ENCODE peak calls at places on chromosome 14, in five cellular contexts. M is pancreas; C is lung; Q is upper lobe of right lung; P is naive thymus-derived CD4-positive, alpha-beta T cell. N is an unnamed sample. For H3K4me1 and H3K36me3, the result is how much of the 10 kb centered on the place peaks cover.

GRCh38 chr14:61347771-61348443 is 26.5 kb downstream of the PRKCH start:
- ATAC-seq in M (no peak), C (no peak), Q (peak), P (peak), N (no peak)

GRCh38 chr14:99320621-99321235 is 48.7 kb upstream of the BCL11B start:
- ATAC-seq in M (no peak), C (no peak), Q (no peak), P (peak), N (no peak)

GRCh38 chr14:103058209-103059055 is 1.1 kb upstream of the CDC42BPB start:
- ATAC-seq in M (peak), C (no peak), Q (peak), P (no peak), N (no peak)

GRCh38 chr14:39145266-39145966 is 24.7 kb downstream of the TRAPPC6B start:
- ATAC-seq in M (no peak), C (no peak), Q (no peak), P (no peak), N (no peak)

GRCh38 chr14:81859071-81859470 is 325.4 kb upstream of the SEL1L start:
- ATAC-seq in M (no peak), C (no peak), Q (no peak), P (no peak), N (no peak)

GRCh38 chr14:88044782-88045446 is 40.0 kb downstream of the GPR65 start:
- ATAC-seq in M (peak), C (no peak), Q (peak), P (peak), N (no peak)

GRCh38 chr14:89227490-89227834 is 189.6 kb downstream of the FOXN3 start:
- ATAC-seq in M (no peak), C (no peak), Q (no peak), P (no peak), N (no peak)

GRCh38 chr14:95388699-95389098 is 69.0 kb upstream of the CLMN start:
- ATAC-seq in M (no peak), C (no peak), Q (no peak), P (no peak), N (no peak)

GRCh38 chr14:70265422-70265821 is 76.7 kb upstream of the SLC8A3 start:
- ATAC-seq in M (no peak), C (no peak), Q (no peak), P (no peak), N (no peak)

GRCh38 chr14:70171719-70172118 is 17.0 kb downstream of the SLC8A3 start:
- ATAC-seq in M (no peak), C (no peak), Q (no peak), P (no peak), N (no peak)

GRCh38 chr14:19823765-19824164 is 20.2 kb downstream of the OR4N2 start:
- ATAC-seq in M (peak), C (no peak), Q (no peak), P (no peak), N (no peak)

GRCh38 chr14:22420598-22421186 is 168.3 kb downstream of the DAD1 start:
- ATAC-seq in M (no peak), C (no peak), Q (peak), P (peak), N (no peak)

GRCh38 chr14:29601559-29602109 is 326.0 kb downstream of the PRKD1 start:
- ATAC-seq in M (no peak), C (no peak), Q (no peak), P (no peak), N (no peak)

GRCh38 chr14:56817396-56817921 is 7.2 kb upstream of the OTX2 start:
- ATAC-seq in M (no peak), C (no peak), Q (no peak), P (no peak), N (no peak)

GRCh38 chr14:94945615-94946014 is 175.7 kb upstream of the GSC start:
- ATAC-seq in M (no peak), C (no peak), Q (no peak), P (peak), N (no peak)

GRCh38 chr14:59926534-59926933 is 6.6 kb downstream of the LRRC9 start:
- ATAC-seq in M (no peak), C (no peak), Q (no peak), P (no peak), N (no peak)

GRCh38 chr14:92577321-92577742 is 63.8 kb downstream of the RIN3 start:
- ATAC-seq in M (no peak), C (no peak), Q (no peak), P (peak), N (no peak)

GRCh38 chr14:53462931-53463778 is 310.0 kb upstream of the DDHD1 start:
- ATAC-seq in M (no peak), C (peak), Q (peak), P (no peak), N (no peak)

GRCh38 chr14:102080183-102081080 is 6.4 kb downstream of the HSP90AA1 start:
- ATAC-seq in M (no peak), C (no peak), Q (no peak), P (no peak), N (no peak)

GRCh38 chr14:23370221-23370620 is 2.4 kb upstream of the IL25 start:
- ATAC-seq in M (no peak), C (no peak), Q (no peak), P (no peak), N (no peak)

GRCh38 chr14:80726211-80726610 is 215.3 kb downstream of the CEP128 start:
- ATAC-seq in M (no peak), C (no peak), Q (no peak), P (no peak), N (no peak)

GRCh38 chr14:104546021-104546491 is 33.5 kb upstream of the C14orf180 start:
- ATAC-seq in M (no peak), C (no peak), Q (peak), P (no peak), N (no peak)

GRCh38 chr14:100341301-100342031 is 18.3 kb downstream of the SLC25A47 start:
- ATAC-seq in M (peak), C (peak), Q (peak), P (peak), N (peak)

GRCh38 chr14:50520947-50521815 is 11.2 kb downstream of the MAP4K5 start:
- ATAC-seq in M (peak), C (peak), Q (peak), P (peak), N (peak)

GRCh38 chr14:50116986-50117385 is 614 bp upstream of the VCPKMT start:
- ATAC-seq in M (peak), C (no peak), Q (no peak), P (no peak), N (no peak)

GRCh38 chr14:103518416-103519042 is 4.1 kb downstream of the CKB start:
- ATAC-seq in M (peak), C (no peak), Q (peak), P (peak), N (peak)

GRCh38 chr14:40058916-40059897 is 627.0 kb upstream of the FBXO33 start:
- ATAC-seq in M (no peak), C (no peak), Q (no peak), P (no peak), N (no peak)

GRCh38 chr14:103767306-103767894 is 51.8 kb downstream of the ZFYVE21 start:
- ATAC-seq in M (no peak), C (no peak), Q (peak), P (no peak), N (no peak)

GRCh38 chr14:66380143-66380542 is 106.0 kb upstream of the CCDC196 start:
- ATAC-seq in M (peak), C (no peak), Q (no peak), P (no peak), N (no peak)

GRCh38 chr14:33484264-33484663 is 466.6 kb downstream of the EGLN3 start:
- ATAC-seq in M (peak), C (no peak), Q (no peak), P (no peak), N (no peak)

DNA sequence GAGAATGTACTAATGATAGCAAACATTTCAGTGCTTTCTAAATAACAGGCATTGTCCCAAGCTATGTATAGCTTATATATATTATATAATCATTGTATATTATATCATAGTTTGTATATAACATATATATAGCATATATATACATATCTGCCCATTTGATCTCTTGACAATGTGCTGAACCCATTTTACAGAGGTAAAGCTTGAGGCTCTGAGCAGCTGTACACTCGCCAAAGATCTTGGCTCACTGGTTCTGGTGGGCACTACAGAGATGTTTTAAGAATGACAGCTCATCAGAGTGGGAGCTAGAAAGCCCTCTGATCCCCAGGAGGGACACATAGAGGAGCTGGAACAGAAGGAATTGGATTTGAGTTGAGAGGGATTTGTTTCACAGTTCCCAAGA is 68.2 kb upstream of the ACTN1 start:
- ATAC-seq in M (no peak), C (no peak), Q (no peak), P (no peak), N (no peak)
- H3K4me1 ChIP-seq in M (under half), C (under half), Q (half or more), P (under half), N (half or more)

GRCh38 chr14:76918751-76919421 is 92.7 kb downstream of the LRRC74A start:
- ATAC-seq in M (peak), C (peak), Q (peak), P (no peak), N (peak)
- H3K4me3 ChIP-seq in M (no peak), C (no peak), Q (no peak), P (no peak), N (no peak)

GRCh38 chr14:21089271-21089670 is 9.2 kb downstream of the ZNF219 start:
- ATAC-seq in M (no peak), C (no peak), Q (no peak), P (no peak), N (no peak)

GRCh38 chr14:21086908-21087293 is 11.6 kb downstream of the ZNF219 start:
- ATAC-seq in M (no peak), C (no peak), Q (no peak), P (no peak), N (no peak)

GRCh38 chr14:21084988-21085853 is 13.2 kb downstream of the ZNF219 start:
- ATAC-seq in M (no peak), C (peak), Q (peak), P (no peak), N (peak)

GRCh38 chr14:21088687-21089086 is 9.8 kb downstream of the ZNF219 start:
- ATAC-seq in M (no peak), C (no peak), Q (no peak), P (no peak), N (no peak)

GRCh38 chr14:21087294-21088091 is 11.0 kb downstream of the ZNF219 start:
- ATAC-seq in M (peak), C (peak), Q (peak), P (peak), N (peak)
- H3K36me3 ChIP-seq in M (under half), C (under half), Q (half or more), P (under half), N (under half)

GRCh38 chr14:58280954-58281787 is 17.2 kb upstream of the ARID4A start:
- ATAC-seq in M (peak), C (peak), Q (peak), P (peak), N (peak)

GRCh38 chr14:58278177-58278576 is 20.2 kb upstream of the ARID4A start:
- ATAC-seq in M (no peak), C (no peak), Q (no peak), P (no peak), N (no peak)

GRCh38 chr14:58272589-58273372 is 25.6 kb upstream of the ARID4A start:
- ATAC-seq in M (peak), C (no peak), Q (peak), P (peak), N (peak)

GRCh38 chr14:58275527-58276190 is 22.7 kb upstream of the ARID4A start:
- ATAC-seq in M (no peak), C (no peak), Q (no peak), P (peak), N (no peak)

DNA sequence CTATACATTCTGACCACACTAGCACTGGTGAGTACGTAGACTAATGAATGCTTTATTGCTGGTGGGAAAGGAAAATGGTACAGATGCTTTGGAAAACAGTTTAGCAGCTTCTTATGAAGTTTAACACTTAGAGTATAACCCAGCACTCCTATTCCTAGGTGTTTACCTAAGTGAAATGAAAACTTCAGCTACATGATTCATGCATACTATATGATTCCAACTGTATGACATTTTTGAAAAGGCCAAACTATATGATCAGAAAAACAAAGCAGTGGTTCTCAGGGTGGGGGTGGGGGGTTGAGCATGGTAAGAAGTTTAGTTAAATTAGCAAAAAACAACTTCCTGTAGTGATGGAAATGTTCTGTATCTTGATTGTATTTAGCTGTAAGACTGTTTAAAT is 22.1 kb upstream of the ARID4A start:
- ATAC-seq in M (no peak), C (no peak), Q (no peak), P (no peak), N (no peak)
- H3K4me1 ChIP-seq in M (under half), C (under half), Q (under half), P (under half), N (under half)

DNA sequence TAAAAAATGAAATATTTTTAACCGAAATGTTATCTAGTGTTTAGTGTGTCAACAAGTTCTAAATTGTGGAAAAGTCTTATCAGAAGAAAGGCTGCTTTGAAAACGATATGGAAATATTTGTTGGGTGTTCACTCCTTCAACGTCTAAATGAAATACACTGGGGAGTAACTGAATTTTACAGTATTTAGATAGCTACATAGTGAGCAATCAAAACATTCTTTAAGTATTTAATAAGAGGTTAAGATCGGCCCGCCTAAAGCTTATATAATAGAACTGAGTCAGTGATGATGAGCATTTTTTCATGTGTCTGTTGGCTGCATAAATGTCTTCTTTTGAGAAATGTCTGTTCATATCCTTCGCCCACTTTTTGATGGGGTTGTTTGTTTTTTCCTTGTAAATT is 228.3 kb downstream of the RAD51B start:
- ATAC-seq in M (peak), C (no peak), Q (no peak), P (no peak), N (no peak)
- H3K4me3 ChIP-seq in M (no peak), C (no peak), Q (no peak), P (no peak), N (no peak)